ENCODE peak calls at places on chromosome 2, in ten cellular contexts. One of them, this sample, is unnamed.

GRCh38 chr2:126916744-126917143 is 18.1 kb downstream of the TEX51 start:
- DNase-seq in dermis blood vessel endothelial cell: no peak
- DNase-seq in GM23248: no peak
- DNase-seq in NCI-H82: no peak
- DNase-seq in activated CD8-positive, alpha-beta memory T cell treated with anti-CD3 and anti-CD28 coated beads, Interleukin-2, amount 50 U/mL, for 48 hours: no peak
- DNase-seq in nucleus accumbens: no peak
- DNase-seq in HT1080: no peak
- DNase-seq in iPS-NIHi11: no peak
- DNase-seq in fibroblast of pulmonary artery: no peak
- DNase-seq in NCI-H2081: no peak
- DNase-seq in this sample: no peak

GRCh38 chr2:97723156-97724072 is 10.0 kb downstream of the ZAP70 start:
- DNase-seq in HT1080: no peak
- DNase-seq in NCI-H82: peak; percentile 75
- DNase-seq in NCI-H2081: no peak
- DNase-seq in dermis blood vessel endothelial cell: no peak
- DNase-seq in fibroblast of pulmonary artery: no peak
- DNase-seq in nucleus accumbens: no peak
- DNase-seq in iPS-NIHi11: no peak
- DNase-seq in activated CD8-positive, alpha-beta memory T cell treated with anti-CD3 and anti-CD28 coated beads, Interleukin-2, amount 50 U/mL, for 48 hours: no peak
- DNase-seq in GM23248: no peak
- DNase-seq in this sample: no peak

GRCh38 chr2:69013123-69013836 is at the start of gene ANTXR1:
- DNase-seq in activated CD8-positive, alpha-beta memory T cell treated with anti-CD3 and anti-CD28 coated beads, Interleukin-2, amount 50 U/mL, for 48 hours: peak; percentile 60
- DNase-seq in iPS-NIHi11: peak; percentile 86
- DNase-seq in NCI-H82: peak; percentile 88
- DNase-seq in HT1080: peak; percentile 70
- DNase-seq in GM23248: peak; percentile 86
- DNase-seq in dermis blood vessel endothelial cell: peak; percentile 23
- DNase-seq in nucleus accumbens: no peak
- DNase-seq in NCI-H2081: peak; percentile 45
- DNase-seq in fibroblast of pulmonary artery: peak; percentile 85
- DNase-seq in this sample: peak; percentile 61

GRCh38 chr2:152063325-152063924 is 35.4 kb downstream of the CACNB4 start:
- DNase-seq in NCI-H2081: peak; percentile 34
- DNase-seq in dermis blood vessel endothelial cell: no peak
- DNase-seq in HT1080: no peak
- DNase-seq in activated CD8-positive, alpha-beta memory T cell treated with anti-CD3 and anti-CD28 coated beads, Interleukin-2, amount 50 U/mL, for 48 hours: no peak
- DNase-seq in iPS-NIHi11: no peak
- DNase-seq in NCI-H82: no peak
- DNase-seq in GM23248: no peak
- DNase-seq in fibroblast of pulmonary artery: no peak
- DNase-seq in nucleus accumbens: no peak
- DNase-seq in this sample: no peak

GRCh38 chr2:147709655-147710054 is 135.2 kb upstream of the ACVR2A start:
- DNase-seq in dermis blood vessel endothelial cell: no peak
- DNase-seq in fibroblast of pulmonary artery: no peak
- DNase-seq in HT1080: no peak
- DNase-seq in activated CD8-positive, alpha-beta memory T cell treated with anti-CD3 and anti-CD28 coated beads, Interleukin-2, amount 50 U/mL, for 48 hours: no peak
- DNase-seq in nucleus accumbens: no peak
- DNase-seq in GM23248: no peak
- DNase-seq in NCI-H2081: no peak
- DNase-seq in NCI-H82: no peak
- DNase-seq in iPS-NIHi11: no peak
- DNase-seq in this sample: no peak

GRCh38 chr2:49664827-49665226 is 510.5 kb upstream of the FSHR start:
- DNase-seq in dermis blood vessel endothelial cell: no peak
- DNase-seq in iPS-NIHi11: no peak
- DNase-seq in HT1080: no peak
- DNase-seq in activated CD8-positive, alpha-beta memory T cell treated with anti-CD3 and anti-CD28 coated beads, Interleukin-2, amount 50 U/mL, for 48 hours: no peak
- DNase-seq in fibroblast of pulmonary artery: no peak
- DNase-seq in NCI-H2081: no peak
- DNase-seq in nucleus accumbens: no peak
- DNase-seq in GM23248: no peak
- DNase-seq in NCI-H82: no peak
- DNase-seq in this sample: no peak

GRCh38 chr2:20671736-20672080 is 4.8 kb downstream of the GDF7 start:
- DNase-seq in activated CD8-positive, alpha-beta memory T cell treated with anti-CD3 and anti-CD28 coated beads, Interleukin-2, amount 50 U/mL, for 48 hours: no peak
- DNase-seq in nucleus accumbens: no peak
- DNase-seq in dermis blood vessel endothelial cell: no peak
- DNase-seq in iPS-NIHi11: no peak
- DNase-seq in HT1080: no peak
- DNase-seq in fibroblast of pulmonary artery: no peak
- DNase-seq in NCI-H82: no peak
- DNase-seq in NCI-H2081: no peak
- DNase-seq in GM23248: no peak
- DNase-seq in this sample: no peak

GRCh38 chr2:239119346-239120126 is 271.7 kb downstream of the TWIST2 start:
- DNase-seq in iPS-NIHi11: no peak
- DNase-seq in fibroblast of pulmonary artery: no peak
- DNase-seq in activated CD8-positive, alpha-beta memory T cell treated with anti-CD3 and anti-CD28 coated beads, Interleukin-2, amount 50 U/mL, for 48 hours: no peak
- DNase-seq in NCI-H82: no peak
- DNase-seq in dermis blood vessel endothelial cell: peak; percentile 5
- DNase-seq in NCI-H2081: no peak
- DNase-seq in HT1080: no peak
- DNase-seq in nucleus accumbens: no peak
- DNase-seq in GM23248: no peak
- DNase-seq in this sample: no peak